ENCODE peak calls at places on chromosomes 2 and 18, in six cellular contexts. F is mammary epithelial cell, N is left ventricle myocardium inferior, A is Peyer's patch, V is astrocyte, I is tibial artery. M is an unnamed sample.

GRCh38 chr2:207133862-207134519 is 31.8 kb downstream of the KLF7 start:
- DNase-seq in F (no peak), N (peak; percentile 79), A (no peak), V (peak; percentile 92), I (peak; percentile 90), M (peak; percentile 41)

GRCh38 chr2:24925815-24926214 is 5.8 kb upstream of the ADCY3 start:
- DNase-seq in F (no peak), N (no peak), A (no peak), V (no peak), I (no peak), M (no peak)

GRCh38 chr2:238712011-238712410 is 135.9 kb upstream of the TWIST2 start:
- DNase-seq in F (no peak), N (no peak), A (no peak), V (no peak), I (peak; percentile 25), M (no peak)

GRCh38 chr2:94877129-94877528 is 5.9 kb downstream of the TEKT4 start:
- DNase-seq in F (no peak), N (no peak), A (no peak), V (no peak), I (no peak), M (no peak)

GRCh38 chr2:127577503-127577902 is 42.0 kb downstream of the MYO7B start:
- DNase-seq in F (no peak), N (no peak), A (no peak), V (no peak), I (no peak), M (no peak)

GRCh38 chr18:62080172-62080571 is 106.7 kb downstream of the PIGN start:
- DNase-seq in F (no peak), N (no peak), A (no peak), V (no peak), I (no peak), M (no peak)

GRCh38 chr2:187698374-187699110 is 144.3 kb upstream of the TFPI start:
- DNase-seq in F (no peak), N (no peak), A (no peak), V (peak; percentile 87), I (no peak), M (no peak)

GRCh38 chr2:181313845-181314244 is 143.3 kb upstream of the ITGA4 start:
- DNase-seq in F (no peak), N (no peak), A (no peak), V (no peak), I (no peak), M (no peak)

GRCh38 chr2:231941673-231942072 is 15.5 kb upstream of the NPPC start:
- DNase-seq in F (no peak), N (no peak), A (no peak), V (no peak), I (no peak), M (no peak)

GRCh38 chr2:174683392-174683759 is 80.9 kb downstream of the CHRNA1 start:
- DNase-seq in F (no peak), N (no peak), A (no peak), V (peak; percentile 50), I (no peak), M (no peak)

GRCh38 chr2:37181726-37182684 is 6.5 kb downstream of the SULT6B1 start:
- DNase-seq in F (peak; percentile 9), N (no peak), A (no peak), V (peak; percentile 92), I (no peak), M (no peak)

GRCh38 chr2:104656496-104657310 is 197.2 kb upstream of the POU3F3 start:
- DNase-seq in F (no peak), N (no peak), A (no peak), V (no peak), I (no peak), M (no peak)

GRCh38 chr2:1010373-1011017 is 59.8 kb downstream of the SNTG2 start:
- DNase-seq in F (no peak), N (no peak), A (no peak), V (no peak), I (no peak), M (peak; percentile 32)

GRCh38 chr2:196079052-196079451 is 10.4 kb upstream of the DNAH7 start:
- DNase-seq in F (no peak), N (no peak), A (no peak), V (no peak), I (no peak), M (no peak)

GRCh38 chr2:144079808-144080207 is 440.1 kb downstream of the ZEB2 start:
- DNase-seq in F (no peak), N (no peak), A (no peak), V (no peak), I (no peak), M (no peak)

GRCh38 chr2:170813611-170814550 is 2.8 kb upstream of the GAD1 start:
- DNase-seq in F (peak; percentile 57), N (no peak), A (no peak), V (peak; percentile 35), I (no peak), M (peak; percentile 40)

GRCh38 chr18:76450912-76451421 is 44.1 kb downstream of the ZNF516 start:
- DNase-seq in F (peak; percentile 65), N (peak; percentile 63), A (peak; percentile 48), V (peak; percentile 70), I (no peak), M (peak; percentile 45)

GRCh38 chr2:21054011-21054410 is 10.1 kb upstream of the APOB start:
- DNase-seq in F (no peak), N (no peak), A (no peak), V (no peak), I (no peak), M (no peak)

GRCh38 chr2:173574713-173575112 is 220.0 kb downstream of the CDCA7 start:
- DNase-seq in F (peak; percentile 69), N (no peak), A (no peak), V (peak; percentile 38), I (no peak), M (no peak)

GRCh38 chr2:186201371-186201770 is 284.7 kb upstream of the ZC3H15 start:
- DNase-seq in F (no peak), N (no peak), A (no peak), V (no peak), I (no peak), M (no peak)

GRCh38 chr2:47554311-47554905 is 151.5 kb downstream of the MSH2 start:
- DNase-seq in F (no peak), N (no peak), A (no peak), V (peak; percentile 25), I (no peak), M (no peak)

GRCh38 chr2:239328306-239329191 is 72.3 kb downstream of the HDAC4 start:
- DNase-seq in F (no peak), N (peak; percentile 85), A (peak; percentile 79), V (peak; percentile 93), I (peak; percentile 89), M (peak; percentile 83)

DNA sequence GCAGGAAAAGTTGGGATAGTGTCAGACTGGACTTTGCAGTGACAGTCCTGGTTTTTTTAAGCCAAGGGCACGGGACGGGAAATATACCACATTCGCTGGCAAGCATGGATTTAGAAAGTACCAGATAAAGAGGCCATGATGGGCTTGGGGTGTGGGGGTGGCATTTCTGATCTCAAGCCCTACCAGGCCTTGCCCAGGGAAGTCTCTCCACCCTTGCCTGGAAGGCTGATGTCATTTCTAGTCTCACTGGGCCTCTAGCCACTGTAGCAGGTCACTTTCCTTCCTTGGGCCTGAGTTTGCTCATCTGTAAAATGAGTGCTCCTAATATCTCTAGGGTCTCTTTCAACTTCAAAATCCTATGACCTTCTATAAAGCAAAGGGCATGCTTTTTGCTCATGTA is 1.8 kb downstream of the ZBTB7C start:
- DNase-seq in F (no peak), N (no peak), A (no peak), V (no peak), I (no peak), M (peak; percentile 66)
- H3K4me3 ChIP-seq in F (peak overlapping the region; percentile 82), N (peak overlapping the region; percentile 84), A (no peak overlapping the region), V (no peak overlapping the region), I (peak overlapping the region; percentile 89), M (peak overlapping the region; percentile 68)

GRCh38 chr18:3869848-3870247 is 419.9 kb downstream of the TGIF1 start:
- DNase-seq in F (peak; percentile 37), N (no peak), A (no peak), V (peak; percentile 35), I (no peak), M (no peak)
- TF ChIP-seq CTCF in F (peak; percentile 46), N (peak; percentile 56), A (peak; percentile 78), V (peak; percentile 48), I (peak; percentile 35), M (peak; percentile 63)

GRCh38 chr2:16069663-16069932 is 129.2 kb downstream of the MYCN start:
- DNase-seq in F (peak; percentile 53), N (no peak), A (no peak), V (no peak), I (no peak), M (no peak)

GRCh38 chr2:16071039-16071864 is 130.9 kb downstream of the MYCN start:
- DNase-seq in F (no peak), N (no peak), A (no peak), V (no peak), I (no peak), M (no peak)

GRCh38 chr2:16068233-16068940 is 128.0 kb downstream of the MYCN start:
- DNase-seq in F (no peak), N (no peak), A (no peak), V (no peak), I (no peak), M (no peak)

GRCh38 chr2:16070648-16070971 is 130.3 kb downstream of the MYCN start:
- DNase-seq in F (no peak), N (no peak), A (no peak), V (no peak), I (no peak), M (no peak)

DNA sequence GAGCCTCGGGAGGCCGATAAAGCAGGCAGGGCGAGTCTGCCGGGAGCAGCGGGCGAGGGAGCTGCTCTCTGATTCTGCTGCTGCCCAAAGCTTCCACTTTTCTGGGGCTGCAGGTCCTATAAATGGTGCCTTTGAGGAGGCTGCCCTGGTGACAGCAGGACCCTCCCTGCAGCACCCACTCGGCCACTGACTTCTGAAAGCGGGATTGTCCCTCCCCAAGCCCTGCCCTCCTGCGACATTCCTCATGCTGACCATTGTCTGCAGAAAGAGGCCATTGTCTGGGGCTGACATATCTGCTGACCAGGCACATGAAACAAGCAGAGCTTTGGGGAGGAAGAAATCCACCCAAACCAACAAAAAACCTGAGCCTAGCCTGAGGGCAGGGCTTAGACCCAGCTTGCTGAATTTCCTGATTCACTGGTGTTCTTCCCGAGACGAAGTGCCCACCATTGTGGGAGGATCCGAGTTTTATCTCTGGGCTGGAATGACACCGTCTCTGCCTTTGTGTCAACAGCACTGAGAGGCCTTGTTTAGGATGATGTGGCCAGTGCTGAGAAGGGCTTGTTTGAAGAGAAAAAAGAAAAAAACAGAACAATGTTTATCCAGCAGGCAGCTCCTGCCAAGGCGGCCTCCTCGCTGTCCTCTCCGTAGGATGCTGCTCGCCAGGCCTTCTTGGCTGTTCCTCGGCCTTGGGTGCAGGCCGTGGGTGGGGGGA is 129.7 kb downstream of the MYCN start:
- DNase-seq in F (peak; percentile 11), N (no peak), A (no peak), V (no peak), I (no peak), M (peak; percentile 62)
- H3K27ac ChIP-seq in F (no peak overlapping the region), N (peak overlapping the region; percentile 27), A (no peak overlapping the region), V (no peak overlapping the region), I (no peak overlapping the region), M (no peak overlapping the region)

DNA sequence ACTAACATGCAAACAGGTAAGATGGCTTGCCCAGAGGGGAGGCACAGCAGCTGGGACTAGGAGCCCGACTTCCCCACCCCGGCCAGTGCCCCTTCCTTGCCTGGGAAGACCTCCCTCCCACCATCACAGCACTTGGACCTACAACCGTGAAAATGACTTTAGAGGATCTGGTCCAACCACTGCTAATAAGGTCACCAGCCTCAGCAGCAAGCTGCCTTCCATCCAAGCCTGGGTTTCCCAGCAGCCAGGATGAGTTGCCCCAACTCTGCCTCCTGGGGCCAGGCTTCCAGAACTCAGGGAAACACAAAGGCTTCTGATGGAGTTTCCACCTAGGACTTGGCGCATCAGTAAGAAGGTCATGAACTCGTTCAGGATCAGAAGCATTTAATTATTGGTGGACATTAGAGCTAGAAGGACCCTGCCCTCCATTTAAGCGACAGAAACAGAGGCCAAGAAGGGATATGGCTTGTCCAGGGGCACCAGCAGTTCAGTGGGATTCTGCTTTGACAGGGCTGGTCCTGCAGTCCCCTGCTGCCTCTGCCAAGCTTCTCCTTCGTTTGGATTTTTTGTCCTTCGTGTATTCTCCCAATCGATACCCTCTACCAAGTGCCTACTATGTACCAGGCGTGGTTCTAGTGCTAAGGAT is 403.0 kb upstream of the ID2 start:
- DNase-seq in F (no peak), N (no peak), A (no peak), V (no peak), I (no peak), M (no peak)
- H3K4me3 ChIP-seq in F (no peak overlapping the region), N (no peak overlapping the region), A (no peak overlapping the region), V (no peak overlapping the region), I (no peak overlapping the region), M (no peak overlapping the region)

M was measured in thyroid gland.